ENCODE peak calls at places on chromosomes 16 and 17, in five cellular contexts. H is GM12878, V is A549, M is K562, B is HepG2. S is an unnamed sample.

GRCh38 chr17:20156196-20157077 is 147.3 kb downstream of the SPECC1 start:
- DNase-seq in H (no peak), V (peak; percentile 70), M (peak; percentile 48), B (peak; percentile 39), S (peak; percentile 66)

GRCh38 chr16:85955566-85955965 is 56.6 kb downstream of the IRF8 start:
- DNase-seq in H (no peak), V (no peak), M (no peak), B (no peak), S (no peak)

GRCh38 chr16:1158456-1159324 is 5.8 kb downstream of the CACNA1H start:
- DNase-seq in H (no peak), V (no peak), M (no peak), B (peak; percentile 40), S (peak; percentile 37)

GRCh38 chr16:30340621-30341020 is 14.5 kb downstream of the CD2BP2 start:
- DNase-seq in H (no peak), V (no peak), M (no peak), B (no peak), S (no peak)

GRCh38 chr16:48188449-48189102 is 32.8 kb upstream of the ABCC12 start:
- DNase-seq in H (peak; percentile 89), V (no peak), M (no peak), B (peak; percentile 75), S (no peak)

GRCh38 chr17:77178586-77178985 is 37.8 kb downstream of the SEC14L1 start:
- DNase-seq in H (no peak), V (no peak), M (no peak), B (no peak), S (no peak)

GRCh38 chr16:80948886-80949502 is 57.7 kb downstream of the CMC2 start:
- DNase-seq in H (no peak), V (peak; percentile 17), M (peak; percentile 81), B (peak; percentile 62), S (peak; percentile 82)

GRCh38 chr16:50692999-50693781 is at the start of gene NOD2:
- DNase-seq in H (no peak), V (peak; percentile 10), M (no peak), B (no peak), S (peak; percentile 52)

GRCh38 chr17:7308625-7309433 is 1.4 kb downstream of the EIF5A start:
- DNase-seq in H (peak; percentile 67), V (peak; percentile 89), M (peak; percentile 83), B (peak; percentile 79), S (peak; percentile 71)

GRCh38 chr17:73630957-73631595 is 13.2 kb downstream of the SDK2 start:
- DNase-seq in H (no peak), V (no peak), M (no peak), B (no peak), S (no peak)

GRCh38 chr16:89952049-89952448 is 3.5 kb downstream of the DEF8 start:
- DNase-seq in H (no peak), V (no peak), M (no peak), B (no peak), S (no peak)

GRCh38 chr16:73086108-73086507 is 38.2 kb upstream of the ZFHX3 start:
- DNase-seq in H (no peak), V (no peak), M (no peak), B (no peak), S (no peak)

GRCh38 chr16:15951852-15952251 is 2.4 kb downstream of the ABCC1 start:
- DNase-seq in H (no peak), V (no peak), M (no peak), B (peak; percentile 44), S (no peak)

GRCh38 chr16:15950167-15950854 is 895 bp downstream of the ABCC1 start:
- DNase-seq in H (no peak), V (no peak), M (peak; percentile 66), B (peak; percentile 40), S (no peak)

GRCh38 chr16:15949210-15950166 is at the start of gene ABCC1:
- DNase-seq in H (no peak), V (peak; percentile 65), M (peak; percentile 71), B (peak; percentile 60), S (peak; percentile 24)

GRCh38 chr16:15952265-15952711 is 2.9 kb downstream of the ABCC1 start:
- DNase-seq in H (no peak), V (no peak), M (peak; percentile 46), B (peak; percentile 70), S (no peak)

GRCh38 chr16:15950869-15951268 is 1.5 kb downstream of the ABCC1 start:
- DNase-seq in H (no peak), V (no peak), M (no peak), B (no peak), S (no peak)
- TF ChIP-seq ESRRA in H (no peak), V (no peak), M (no peak), B (no peak), S (no peak)

GRCh38 chr16:57591086-57591869 is 37.2 kb upstream of the ADGRG1 start:
- DNase-seq in H (no peak), V (peak; percentile 82), M (peak; percentile 80), B (peak; percentile 80), S (peak; percentile 83)
- TF ChIP-seq ESRRA in H (no peak), V (no peak), M (no peak), B (no peak), S (no peak)

GRCh38 chr17:80833952-80834895 is 157.4 kb upstream of the CHMP6 start:
- DNase-seq in H (no peak), V (no peak), M (no peak), B (no peak), S (no peak)
- TF ChIP-seq ESRRA in H (no peak), V (no peak), M (no peak), B (no peak), S (no peak)

DNA sequence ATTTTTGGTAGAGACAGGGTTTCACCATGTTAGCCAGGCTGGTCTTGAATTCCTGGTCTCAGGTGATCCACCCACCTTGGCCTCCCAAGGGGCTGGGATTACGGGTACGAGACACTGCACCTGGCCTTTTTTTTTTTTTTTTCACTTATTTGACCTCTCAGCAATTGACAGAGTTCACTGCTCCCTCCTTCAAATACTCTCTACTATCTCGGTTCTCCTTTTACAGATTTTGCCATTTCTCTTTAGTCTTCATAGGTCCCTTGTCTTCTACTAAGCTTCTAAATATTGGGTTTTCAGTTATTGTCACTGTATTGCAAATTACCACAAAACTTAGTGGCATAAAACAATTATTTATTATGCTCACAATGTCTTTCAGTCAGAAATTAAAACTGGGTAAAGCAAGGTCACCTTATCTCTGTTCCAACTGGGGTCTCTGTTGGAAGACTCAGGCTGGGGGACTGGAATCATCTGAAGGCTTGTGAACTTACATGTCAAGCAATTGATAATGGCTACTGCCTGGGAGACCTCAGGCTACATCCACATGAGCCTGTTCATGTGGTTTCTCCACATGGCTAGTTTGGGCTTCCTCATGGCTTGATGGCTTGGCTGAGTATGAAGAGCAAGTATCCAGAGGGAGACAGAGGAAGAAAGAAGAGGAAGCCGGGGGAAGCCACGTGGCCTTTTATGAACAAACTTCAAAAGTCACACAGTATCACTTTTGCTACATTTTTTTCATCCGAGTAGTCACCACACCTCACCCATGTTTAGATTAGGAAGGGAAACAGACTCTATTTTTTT is 159.1 kb downstream of the TRIM37 start:
- DNase-seq in H (no peak), V (no peak), M (no peak), B (no peak), S (no peak)
- TF ChIP-seq ESRRA in H (no peak), V (no peak), M (no peak), B (no peak), S (no peak)

GRCh38 chr16:68992521-68992920 is 112.9 kb upstream of the HAS3 start:
- DNase-seq in H (no peak), V (peak; percentile 75), M (no peak), B (peak; percentile 70), S (no peak)
- TF ChIP-seq ESRRA in H (no peak), V (no peak), M (no peak), B (no peak), S (no peak)

DNA sequence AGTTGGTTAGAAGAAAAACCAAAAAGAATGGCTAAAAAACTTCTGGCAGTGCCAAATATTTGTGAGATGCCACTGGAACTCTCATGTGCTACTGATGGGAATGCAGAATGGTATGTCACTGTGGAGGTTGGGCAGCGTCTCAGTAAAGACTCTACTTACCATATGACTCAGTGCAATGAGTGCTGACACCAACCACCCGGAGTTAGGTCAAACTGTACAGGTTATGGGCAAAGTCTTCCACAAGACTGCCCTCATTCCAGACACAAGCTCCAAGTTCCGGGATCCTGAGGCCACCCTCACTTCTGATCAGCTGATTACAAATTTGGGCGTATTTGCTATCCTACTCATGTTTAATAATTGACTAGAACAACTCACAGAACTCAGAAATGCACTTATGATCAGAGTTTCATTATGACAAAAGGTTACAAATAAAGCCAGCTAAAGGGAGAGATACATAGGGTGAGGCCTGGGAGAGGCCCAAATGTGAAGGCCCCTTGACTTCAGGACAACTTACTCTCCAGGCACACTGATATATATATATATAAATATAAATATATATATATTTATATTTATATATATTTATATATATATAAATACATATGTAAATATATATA is 114.9 kb downstream of the TRIM37 start:
- DNase-seq in H (peak; percentile 39), V (peak; percentile 37), M (no peak), B (peak; percentile 47), S (no peak)
- TF ChIP-seq ESRRA in H (no peak), V (no peak), M (no peak), B (no peak), S (no peak)

GRCh38 chr16:79651363-79651762 is 50.8 kb upstream of the MAF start:
- DNase-seq in H (no peak), V (peak; percentile 47), M (no peak), B (no peak), S (no peak)
- TF ChIP-seq ESRRA in H (no peak), V (no peak), M (no peak), B (no peak), S (no peak)

S was measured in WTC11.